ENCODE peak calls at places on chromosomes 7 and 10, in five cellular contexts. Y is EL, V is M059J, M is COR-L47, S is fibroblast of mammary gland. K is an unnamed sample.

GRCh38 chr7:28347964-28348363 is 64.4 kb upstream of the CREB5 start:
- DNase-seq in V (no peak), S (peak; percentile 98), Y (peak; percentile 65), M (no peak), K (peak; percentile 32)

GRCh38 chr10:34102237-34102673 is 712.8 kb downstream of the PARD3 start:
- DNase-seq in Y (peak; percentile 59), V (peak; percentile 2), M (no peak), S (peak; percentile 93), K (peak; percentile 62)

GRCh38 chr10:102230264-102230860 is 4.3 kb downstream of the ELOVL3 start:
- DNase-seq in Y (peak; percentile 77), M (peak; percentile 53), S (peak; percentile 68), V (peak; percentile 77), K (peak; percentile 78)

GRCh38 chr7:44306608-44307007 is 18.8 kb downstream of the CAMK2B start:
- DNase-seq in Y (no peak), M (no peak), V (no peak), S (no peak), K (no peak)

GRCh38 chr7:138773817-138774216 is 24.0 kb upstream of the TMEM213 start:
- DNase-seq in V (no peak), M (no peak), Y (no peak), S (no peak), K (no peak)

GRCh38 chr10:56142092-56142728 is 218.8 kb downstream of the ZWINT start:
- DNase-seq in M (no peak), Y (no peak), V (no peak), S (no peak), K (no peak)

GRCh38 chr7:86991844-86992243 is 67.6 kb downstream of the ELAPOR2 start:
- DNase-seq in V (no peak), M (no peak), Y (no peak), S (peak; percentile 40), K (no peak)

GRCh38 chr7:30027065-30027456 is 559 bp upstream of the FKBP14 start:
- DNase-seq in Y (peak; percentile 61), V (peak; percentile 79), S (peak; percentile 62), M (no peak), K (peak; percentile 81)

GRCh38 chr7:27107901-27108381 is 5.5 kb upstream of the HOXA2 start:
- DNase-seq in M (no peak), V (no peak), Y (no peak), S (no peak), K (no peak)

GRCh38 chr7:112649560-112649959 is 140.6 kb downstream of the TMEM168 start:
- DNase-seq in Y (peak; percentile 28), S (peak; percentile 31), V (peak; percentile 30), M (no peak), K (peak; percentile 72)

GRCh38 chr10:116286801-116287200 is 13.8 kb upstream of the GFRA1 start:
- DNase-seq in V (no peak), M (no peak), Y (no peak), S (no peak), K (no peak)